ENCODE peak calls at places on chromosomes 13 and 19, in seven cellular contexts. B is lung, J is fibroblast of mammary gland, E is uterus, N is tibial artery, T is body of pancreas, V is GM12878. U is an unnamed sample.

GRCh38 chr13:43877788-43878187 is 1.8 kb downstream of the CCDC122 start:
- DNase-seq in B (no peak), J (no peak), E (no peak), N (no peak), T (no peak), V (no peak), U (no peak)

GRCh38 chr13:27806744-27807387 is 14.6 kb downstream of the GSX1 start:
- DNase-seq in B (no peak), J (no peak), E (no peak), N (no peak), T (no peak), V (no peak), U (no peak)

GRCh38 chr13:111409413-111409812 is 89.0 kb downstream of the TEX29 start:
- DNase-seq in B (no peak), J (no peak), E (no peak), N (no peak), T (no peak), V (no peak), U (no peak)

GRCh38 chr13:37163626-37164365 is 58.3 kb upstream of the CSNK1A1L start:
- DNase-seq in B (no peak), J (peak), E (no peak), N (no peak), T (no peak), V (no peak), U (no peak)

GRCh38 chr13:78121459-78122348 is 203.1 kb upstream of the EDNRB start:
- DNase-seq in B (peak), J (peak), E (peak), N (peak), T (peak), V (peak), U (peak)

GRCh38 chr19:56942749-56943148 is 102.2 kb upstream of the PEG3 start:
- DNase-seq in B (no peak), J (no peak), E (no peak), N (no peak), T (no peak), V (no peak), U (no peak)

GRCh38 chr13:44573071-44573470 is 3.1 kb downstream of the TSC22D1 start:
- DNase-seq in B (no peak), J (no peak), E (no peak), N (no peak), T (no peak), V (no peak), U (no peak)

GRCh38 chr19:53809518-53810186 is 14.5 kb downstream of the NLRP12 start:
- DNase-seq in B (no peak), J (no peak), E (no peak), N (no peak), T (no peak), V (no peak), U (no peak)

GRCh38 chr19:44356383-44357111 is at the start of gene ZNF112:
- DNase-seq in B (peak), J (peak), E (peak), N (peak), T (peak), V (peak), U (peak)

GRCh38 chr13:110138009-110138699 is 168.8 kb downstream of the COL4A1 start:
- DNase-seq in B (peak), J (peak), E (peak), N (peak), T (peak), V (peak), U (peak)

GRCh38 chr19:7926021-7926726 is at the start of gene CTXN1:
- DNase-seq in B (peak), J (peak), E (peak), N (peak), T (peak), V (no peak), U (peak)

GRCh38 chr13:107753286-107753685 is 462.1 kb downstream of the LIG4 start:
- DNase-seq in B (no peak), J (no peak), E (no peak), N (no peak), T (no peak), V (no peak), U (no peak)

GRCh38 chr13:90447735-90448103 is 899.8 kb upstream of the MIR17HG start:
- DNase-seq in B (no peak), J (peak), E (no peak), N (no peak), T (no peak), V (no peak), U (peak)

GRCh38 chr13:109657395-109657794 is 129.0 kb downstream of the IRS2 start:
- DNase-seq in B (no peak), J (no peak), E (no peak), N (no peak), T (no peak), V (no peak), U (no peak)

GRCh38 chr19:17319473-17320238 is 10.3 kb downstream of the DDA1 start:
- DNase-seq in B (no peak), J (no peak), E (no peak), N (no peak), T (no peak), V (no peak), U (no peak)

GRCh38 chr19:4380254-4380727 is 20.1 kb downstream of the SH3GL1 start:
- DNase-seq in B (no peak), J (no peak), E (peak), N (no peak), T (peak), V (no peak), U (no peak)

GRCh38 chr13:109727251-109727650 is 59.1 kb downstream of the IRS2 start:
- DNase-seq in B (no peak), J (no peak), E (no peak), N (no peak), T (no peak), V (no peak), U (no peak)

GRCh38 chr19:17351815-17352435 is 14.6 kb downstream of the GTPBP3 start:
- DNase-seq in B (no peak), J (no peak), E (no peak), N (no peak), T (no peak), V (no peak), U (no peak)

GRCh38 chr13:85503797-85504196 is 295.4 kb downstream of the SLITRK6 start:
- DNase-seq in B (no peak), J (peak), E (no peak), N (no peak), T (no peak), V (no peak), U (peak)

GRCh38 chr13:84479656-84480055 is 597.4 kb upstream of the SLITRK1 start:
- DNase-seq in B (no peak), J (peak), E (no peak), N (no peak), T (no peak), V (no peak), U (peak)

GRCh38 chr19:35330475-35330874 is 1.5 kb downstream of the CD22 start:
- DNase-seq in B (no peak), J (no peak), E (no peak), N (no peak), T (no peak), V (peak), U (no peak)

GRCh38 chr19:17658666-17659065 is 29.5 kb downstream of the UNC13A start:
- DNase-seq in B (no peak), J (no peak), E (no peak), N (no peak), T (no peak), V (no peak), U (peak)

GRCh38 chr19:11233073-11233472 is 6.3 kb upstream of the ANGPTL8 start:
- DNase-seq in B (no peak), J (no peak), E (no peak), N (no peak), T (no peak), V (no peak), U (no peak)

GRCh38 chr13:77176350-77176749 is 149.4 kb upstream of the FBXL3 start:
- DNase-seq in B (no peak), J (peak), E (no peak), N (no peak), T (no peak), V (no peak), U (peak)

GRCh38 chr19:2136796-2137195 is 14.6 kb downstream of the AP3D1 start:
- DNase-seq in B (no peak), J (no peak), E (no peak), N (no peak), T (no peak), V (no peak), U (no peak)

GRCh38 chr19:2135474-2136402 is 15.6 kb downstream of the AP3D1 start:
- DNase-seq in B (no peak), J (no peak), E (no peak), N (no peak), T (no peak), V (no peak), U (no peak)

GRCh38 chr19:2139385-2140192 is 11.8 kb downstream of the AP3D1 start:
- DNase-seq in B (no peak), J (no peak), E (no peak), N (no peak), T (no peak), V (no peak), U (no peak)

GRCh38 chr19:2140193-2140545 is 11.2 kb downstream of the AP3D1 start:
- DNase-seq in B (no peak), J (no peak), E (no peak), N (no peak), T (no peak), V (no peak), U (no peak)

DNA sequence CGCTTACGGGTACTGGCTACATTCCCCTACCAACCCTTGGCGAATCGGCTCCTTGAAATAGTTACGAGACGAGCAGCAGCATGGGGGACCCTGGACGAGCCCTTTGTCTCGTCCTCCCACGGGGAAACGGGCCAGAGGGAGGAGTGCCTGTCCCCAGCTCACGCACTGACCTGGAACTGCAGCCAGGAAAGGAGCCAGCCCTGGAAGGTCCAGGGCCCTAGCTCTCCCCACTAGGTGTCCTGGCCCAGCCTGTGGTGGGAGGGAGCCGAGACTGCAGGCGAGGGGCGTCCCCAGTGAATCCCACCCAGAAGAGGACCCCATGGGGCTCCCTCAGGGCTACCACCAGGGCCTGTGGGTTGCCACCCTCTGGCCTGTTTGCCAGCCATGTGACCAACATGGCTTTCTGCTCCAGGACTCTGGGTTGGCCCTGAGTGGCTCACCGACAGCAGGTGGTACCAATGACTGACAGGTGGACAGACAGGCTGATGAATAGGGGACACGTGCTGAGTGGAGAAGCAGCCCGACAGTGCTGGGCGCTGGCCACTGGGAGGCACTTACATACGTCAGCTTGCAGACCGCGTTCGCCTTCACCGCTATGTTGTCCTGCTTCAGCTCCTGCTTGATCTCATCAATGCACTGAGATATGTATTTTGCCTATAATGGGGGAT is 13.2 kb downstream of the AP3D1 start:
- DNase-seq in B (no peak), J (no peak), E (no peak), N (no peak), T (no peak), V (no peak), U (no peak)
- TF ChIP-seq CTCF in B (no peak), J (no peak), E (no peak), N (no peak), T (no peak), V (no peak), U (no peak)

DNA sequence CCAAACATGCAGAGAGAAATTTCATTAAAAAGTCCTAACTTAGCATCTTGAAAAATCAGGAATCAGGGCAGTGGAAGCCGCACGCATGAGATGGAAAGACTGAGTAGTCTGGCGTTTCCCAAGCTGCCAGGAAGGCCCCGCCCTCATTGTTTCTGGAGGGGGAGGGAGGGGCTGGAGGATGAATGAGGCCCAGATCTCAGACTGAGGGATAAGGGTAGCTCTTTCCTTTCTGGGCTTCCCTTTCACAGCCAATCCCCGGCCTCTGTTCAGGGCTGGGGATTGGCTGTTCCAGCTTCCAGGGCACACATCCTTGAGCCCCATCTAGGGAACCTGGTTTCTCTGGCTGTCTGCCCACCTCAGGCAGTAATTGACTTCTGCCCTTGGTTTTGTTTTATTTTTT is 7.3 kb downstream of the C19orf53 start:
- DNase-seq in B (peak), J (peak), E (peak), N (peak), T (peak), V (no peak), U (peak)
- H3K4me3 ChIP-seq in B (no peak), J (no peak), E (no peak), N (no peak), T (no peak), V (no peak), U (no peak)

GRCh38 chr19:2494084-2494446 is 18.1 kb downstream of the GADD45B start:
- DNase-seq in B (no peak), J (peak), E (no peak), N (no peak), T (no peak), V (no peak), U (peak)
- TF ChIP-seq CTCF in B (no peak), J (no peak), E (no peak), N (no peak), T (no peak), V (no peak), U (no peak)

DNA sequence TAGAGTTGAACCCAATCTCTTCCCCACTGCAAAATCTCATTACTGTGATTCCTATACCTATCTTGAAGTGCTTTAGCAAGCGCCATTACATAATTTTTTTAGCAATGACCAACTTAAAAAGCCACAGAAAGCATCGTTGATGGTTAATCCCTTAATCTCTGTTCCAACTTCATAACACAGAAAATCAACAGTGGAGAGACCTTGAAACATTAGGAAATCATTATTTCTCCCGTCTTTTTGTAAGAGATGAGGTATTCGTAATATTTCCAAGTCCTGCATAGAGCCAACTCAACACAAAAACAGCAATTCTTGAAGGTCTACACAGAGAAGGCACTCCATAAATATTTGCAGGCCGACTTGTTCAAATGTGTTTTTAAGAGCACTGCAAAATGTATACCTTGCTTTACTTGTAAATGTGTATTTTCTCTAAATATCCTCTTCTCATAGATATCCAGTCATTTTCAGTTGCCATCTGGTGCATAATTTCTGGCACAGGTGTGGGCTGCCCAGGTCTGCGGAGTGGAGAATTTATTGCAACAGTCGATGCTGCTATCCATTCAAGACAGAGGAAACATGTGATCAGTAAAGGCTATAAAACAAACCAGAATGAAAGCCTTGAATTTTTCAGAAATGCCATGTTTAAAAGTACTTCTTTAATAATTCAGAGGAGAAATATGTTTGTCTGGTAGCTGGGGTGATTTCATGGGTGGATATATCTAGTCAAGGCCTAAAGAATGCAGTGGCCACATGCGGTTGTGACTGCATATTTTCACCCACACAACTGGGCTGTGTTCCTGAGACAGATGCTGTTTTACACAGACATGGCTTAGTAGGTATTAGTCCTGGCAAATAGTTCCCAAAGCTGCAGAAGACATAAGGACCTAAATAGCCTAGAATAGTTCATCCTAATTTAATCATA is 234.3 kb upstream of the STARD13 start:
- DNase-seq in B (no peak), J (peak), E (no peak), N (no peak), T (no peak), V (no peak), U (peak)
- H3K4me3 ChIP-seq in B (no peak), J (no peak), E (no peak), N (no peak), T (no peak), V (no peak), U (no peak)